ENCODE peak calls at places on chromosomes 5 and 9, in ten cellular contexts. F, O, Z, Y, P, M, G, B, R and I are unnamed samples.
A peak's percentile ranks its signal among the peaks of the same experiment; 100 is the strongest.

GRCh38 chr5:87029951-87030350 is 237.7 kb upstream of the RASA1 start:
- DNase-seq in F (no peak), O (no peak), Z (no peak), Y (no peak), P (no peak), M (no peak), G (no peak), B (no peak), R (no peak), I (no peak)

GRCh38 chr5:150578781-150579461 is 61.5 kb upstream of the SYNPO start:
- DNase-seq in F (no peak), O (no peak), Z (no peak), Y (no peak), P (no peak), M (no peak), G (no peak), B (no peak), R (no peak), I (no peak)

GRCh38 chr5:176388341-176389113 is at the start of the genes HIGD2A and NOP16:
- DNase-seq in F (peak; percentile 98), O (peak; percentile 98), Z (peak; percentile 100), Y (peak; percentile 98), P (peak; percentile 95), M (peak; percentile 96), G (peak; percentile 99), B (peak; percentile 96), R (peak; percentile 97), I (peak; percentile 97)

GRCh38 chr9:8251566-8251965 is 452.0 kb upstream of the DMAC1 start:
- DNase-seq in F (no peak), O (no peak), Z (no peak), Y (no peak), P (no peak), M (no peak), G (no peak), B (no peak), R (no peak), I (no peak)

GRCh38 chr9:110125207-110125751 is 82.7 kb downstream of the C9orf152 start:
- DNase-seq in F (peak; percentile 93), O (peak; percentile 30), Z (peak; percentile 80), Y (no peak), P (peak; percentile 75), M (no peak), G (peak; percentile 67), B (peak; percentile 98), R (no peak), I (peak; percentile 90)

GRCh38 chr9:72037571-72037970 is 22.8 kb downstream of the C9orf57 start:
- DNase-seq in F (no peak), O (no peak), Z (no peak), Y (no peak), P (no peak), M (no peak), G (peak; percentile 34), B (peak; percentile 26), R (no peak), I (no peak)

GRCh38 chr5:10859393-10860195 is 98.6 kb upstream of the DAP start:
- DNase-seq in F (peak; percentile 92), O (no peak), Z (no peak), Y (no peak), P (no peak), M (no peak), G (no peak), B (peak; percentile 50), R (no peak), I (peak; percentile 63)

GRCh38 chr9:81680006-81680405 is 9.3 kb downstream of the TLE1 start:
- DNase-seq in F (peak; percentile 46), O (no peak), Z (no peak), Y (no peak), P (no peak), M (no peak), G (no peak), B (no peak), R (no peak), I (no peak)

GRCh38 chr9:124345063-124345462 is 70.2 kb downstream of the PSMB7 start:
- DNase-seq in F (no peak), O (no peak), Z (no peak), Y (no peak), P (no peak), M (no peak), G (no peak), B (no peak), R (peak; percentile 27), I (no peak)

GRCh38 chr9:64061013-64061627 is 1223.9 kb downstream of the FOXD4L5 start:
- DNase-seq in F (no peak), O (no peak), Z (no peak), Y (no peak), P (no peak), M (no peak), G (no peak), B (no peak), R (no peak), I (no peak)

GRCh38 chr5:141508808-141509611 is 20.1 kb downstream of the PCDHGC5 start:
- DNase-seq in F (no peak), O (no peak), Z (peak; percentile 56), Y (no peak), P (peak; percentile 44), M (no peak), G (peak; percentile 95), B (peak; percentile 98), R (no peak), I (peak; percentile 91)

GRCh38 chr9:4207881-4208615 is 91.8 kb downstream of the GLIS3 start:
- DNase-seq in F (no peak), O (no peak), Z (no peak), Y (no peak), P (no peak), M (no peak), G (peak; percentile 76), B (peak; percentile 49), R (no peak), I (no peak)

GRCh38 chr9:25724424-25724823 is 46.2 kb upstream of the TUSC1 start:
- DNase-seq in F (no peak), O (no peak), Z (no peak), Y (no peak), P (no peak), M (no peak), G (peak; percentile 2), B (peak; percentile 73), R (no peak), I (no peak)

GRCh38 chr5:74034738-74035137 is 408.7 kb downstream of the ARHGEF28 start:
- DNase-seq in F (no peak), O (peak; percentile 46), Z (no peak), Y (no peak), P (no peak), M (no peak), G (peak; percentile 43), B (peak; percentile 83), R (no peak), I (no peak)

GRCh38 chr5:148641735-148642134 is 12.6 kb downstream of the HTR4 start:
- DNase-seq in F (no peak), O (no peak), Z (no peak), Y (no peak), P (no peak), M (no peak), G (no peak), B (no peak), R (no peak), I (no peak)

GRCh38 chr5:126917918-126918623 is 112.3 kb downstream of the MARCHF3 start:
- DNase-seq in F (no peak), O (peak; percentile 52), Z (no peak), Y (no peak), P (no peak), M (no peak), G (no peak), B (peak; percentile 9), R (no peak), I (peak; percentile 53)

GRCh38 chr9:76910861-76911260 is 4.9 kb upstream of the PRUNE2 start:
- DNase-seq in F (no peak), O (no peak), Z (no peak), Y (no peak), P (no peak), M (no peak), G (no peak), B (no peak), R (no peak), I (no peak)

GRCh38 chr9:15578719-15579118 is 25.9 kb downstream of the CCDC171 start:
- DNase-seq in F (no peak), O (no peak), Z (no peak), Y (no peak), P (no peak), M (no peak), G (no peak), B (no peak), R (no peak), I (no peak)

GRCh38 chr5:1060535-1060981 is 51.3 kb downstream of the SLC12A7 start:
- DNase-seq in F (no peak), O (no peak), Z (no peak), Y (no peak), P (no peak), M (no peak), G (no peak), B (no peak), R (no peak), I (no peak)

GRCh38 chr9:81430727-81431126 is 258.6 kb downstream of the TLE1 start:
- DNase-seq in F (no peak), O (no peak), Z (no peak), Y (no peak), P (no peak), M (no peak), G (peak; percentile 2), B (no peak), R (no peak), I (no peak)

GRCh38 chr5:165617491-165617890 is 2112.1 kb downstream of the MAT2B start:
- DNase-seq in F (no peak), O (no peak), Z (no peak), Y (no peak), P (no peak), M (no peak), G (no peak), B (no peak), R (no peak), I (no peak)